ENCODE peak calls at places on chromosomes 13 and 19, in four cellular contexts. One of them, this sample, is unnamed.

GRCh38 chr13:112247471-112248405 is 128.4 kb upstream of the SPACA7 start:
- DNase-seq in M059J: no peak
- DNase-seq in stimulated activated CD4-positive, alpha-beta T cell treated with anti-CD3 and anti-CD28 coated beads, Interleukin-4, amount 100 ng/mL, for 24 hours: no peak
- DNase-seq in stimulated activated CD8-positive, alpha-beta memory T cell treated with anti-CD3 and anti-CD28 coated beads, Interleukin-7, amount 100 ng/mL, for 4 hours: no peak
- DNase-seq in this sample: no peak

GRCh38 chr13:60647547-60647946 is 250.5 kb downstream of the TDRD3 start:
- DNase-seq in stimulated activated CD8-positive, alpha-beta memory T cell treated with anti-CD3 and anti-CD28 coated beads, Interleukin-7, amount 100 ng/mL, for 4 hours: no peak
- DNase-seq in stimulated activated CD4-positive, alpha-beta T cell treated with anti-CD3 and anti-CD28 coated beads, Interleukin-4, amount 100 ng/mL, for 24 hours: no peak
- DNase-seq in M059J: no peak
- DNase-seq in this sample: no peak

GRCh38 chr13:105971720-105972119 is 563.7 kb downstream of the EFNB2 start:
- DNase-seq in stimulated activated CD4-positive, alpha-beta T cell treated with anti-CD3 and anti-CD28 coated beads, Interleukin-4, amount 100 ng/mL, for 24 hours: no peak
- DNase-seq in stimulated activated CD8-positive, alpha-beta memory T cell treated with anti-CD3 and anti-CD28 coated beads, Interleukin-7, amount 100 ng/mL, for 4 hours: no peak
- DNase-seq in M059J: peak
- DNase-seq in this sample: no peak

GRCh38 chr13:88051746-88052482 is 380.7 kb downstream of the SLITRK5 start:
- DNase-seq in M059J: no peak
- DNase-seq in stimulated activated CD8-positive, alpha-beta memory T cell treated with anti-CD3 and anti-CD28 coated beads, Interleukin-7, amount 100 ng/mL, for 4 hours: no peak
- DNase-seq in stimulated activated CD4-positive, alpha-beta T cell treated with anti-CD3 and anti-CD28 coated beads, Interleukin-4, amount 100 ng/mL, for 24 hours: no peak
- DNase-seq in this sample: no peak

GRCh38 chr19:17125052-17125727 is 49.6 kb downstream of the MYO9B start:
- DNase-seq in stimulated activated CD4-positive, alpha-beta T cell treated with anti-CD3 and anti-CD28 coated beads, Interleukin-4, amount 100 ng/mL, for 24 hours: peak
- DNase-seq in M059J: peak
- DNase-seq in stimulated activated CD8-positive, alpha-beta memory T cell treated with anti-CD3 and anti-CD28 coated beads, Interleukin-7, amount 100 ng/mL, for 4 hours: peak
- DNase-seq in this sample: peak

GRCh38 chr13:43329702-43330101 is 306.3 kb downstream of the DNAJC15 start:
- DNase-seq in M059J: no peak
- DNase-seq in stimulated activated CD4-positive, alpha-beta T cell treated with anti-CD3 and anti-CD28 coated beads, Interleukin-4, amount 100 ng/mL, for 24 hours: no peak
- DNase-seq in stimulated activated CD8-positive, alpha-beta memory T cell treated with anti-CD3 and anti-CD28 coated beads, Interleukin-7, amount 100 ng/mL, for 4 hours: no peak
- DNase-seq in this sample: no peak

GRCh38 chr13:41211062-41211461 is 16.7 kb upstream of the KBTBD7 start:
- DNase-seq in M059J: no peak
- DNase-seq in stimulated activated CD8-positive, alpha-beta memory T cell treated with anti-CD3 and anti-CD28 coated beads, Interleukin-7, amount 100 ng/mL, for 4 hours: no peak
- DNase-seq in stimulated activated CD4-positive, alpha-beta T cell treated with anti-CD3 and anti-CD28 coated beads, Interleukin-4, amount 100 ng/mL, for 24 hours: no peak
- DNase-seq in this sample: no peak

GRCh38 chr13:85970727-85971126 is 171.5 kb upstream of the SLITRK6 start:
- DNase-seq in M059J: no peak
- DNase-seq in stimulated activated CD8-positive, alpha-beta memory T cell treated with anti-CD3 and anti-CD28 coated beads, Interleukin-7, amount 100 ng/mL, for 4 hours: no peak
- DNase-seq in stimulated activated CD4-positive, alpha-beta T cell treated with anti-CD3 and anti-CD28 coated beads, Interleukin-4, amount 100 ng/mL, for 24 hours: no peak
- DNase-seq in this sample: no peak

GRCh38 chr13:59494151-59494550 is 669.6 kb downstream of the DIAPH3 start:
- DNase-seq in stimulated activated CD8-positive, alpha-beta memory T cell treated with anti-CD3 and anti-CD28 coated beads, Interleukin-7, amount 100 ng/mL, for 4 hours: no peak
- DNase-seq in M059J: no peak
- DNase-seq in stimulated activated CD4-positive, alpha-beta T cell treated with anti-CD3 and anti-CD28 coated beads, Interleukin-4, amount 100 ng/mL, for 24 hours: no peak
- DNase-seq in this sample: no peak

GRCh38 chr13:44865722-44866484 is 123.4 kb downstream of the NUFIP1 start:
- DNase-seq in stimulated activated CD8-positive, alpha-beta memory T cell treated with anti-CD3 and anti-CD28 coated beads, Interleukin-7, amount 100 ng/mL, for 4 hours: no peak
- DNase-seq in M059J: no peak
- DNase-seq in stimulated activated CD4-positive, alpha-beta T cell treated with anti-CD3 and anti-CD28 coated beads, Interleukin-4, amount 100 ng/mL, for 24 hours: no peak
- DNase-seq in this sample: no peak

GRCh38 chr13:114129649-114130062 is 2.8 kb downstream of the RASA3 start:
- DNase-seq in M059J: no peak
- DNase-seq in stimulated activated CD4-positive, alpha-beta T cell treated with anti-CD3 and anti-CD28 coated beads, Interleukin-4, amount 100 ng/mL, for 24 hours: peak
- DNase-seq in stimulated activated CD8-positive, alpha-beta memory T cell treated with anti-CD3 and anti-CD28 coated beads, Interleukin-7, amount 100 ng/mL, for 4 hours: no peak
- DNase-seq in this sample: no peak

GRCh38 chr19:29837448-29837961 is 25.7 kb downstream of the CCNE1 start:
- DNase-seq in M059J: no peak
- DNase-seq in stimulated activated CD4-positive, alpha-beta T cell treated with anti-CD3 and anti-CD28 coated beads, Interleukin-4, amount 100 ng/mL, for 24 hours: peak
- DNase-seq in stimulated activated CD8-positive, alpha-beta memory T cell treated with anti-CD3 and anti-CD28 coated beads, Interleukin-7, amount 100 ng/mL, for 4 hours: peak
- DNase-seq in this sample: no peak

GRCh38 chr19:3123088-3123721 is 12.6 kb upstream of the GNA15 start:
- DNase-seq in stimulated activated CD4-positive, alpha-beta T cell treated with anti-CD3 and anti-CD28 coated beads, Interleukin-4, amount 100 ng/mL, for 24 hours: no peak
- DNase-seq in M059J: no peak
- DNase-seq in stimulated activated CD8-positive, alpha-beta memory T cell treated with anti-CD3 and anti-CD28 coated beads, Interleukin-7, amount 100 ng/mL, for 4 hours: no peak
- DNase-seq in this sample: no peak

GRCh38 chr13:24271611-24272451 is 37.5 kb upstream of the C1QTNF9 start:
- DNase-seq in stimulated activated CD4-positive, alpha-beta T cell treated with anti-CD3 and anti-CD28 coated beads, Interleukin-4, amount 100 ng/mL, for 24 hours: peak
- DNase-seq in M059J: peak
- DNase-seq in stimulated activated CD8-positive, alpha-beta memory T cell treated with anti-CD3 and anti-CD28 coated beads, Interleukin-7, amount 100 ng/mL, for 4 hours: no peak
- DNase-seq in this sample: no peak

GRCh38 chr19:41352609-41353465 is 885 bp downstream of the TGFB1 start:
- DNase-seq in M059J: peak
- DNase-seq in stimulated activated CD8-positive, alpha-beta memory T cell treated with anti-CD3 and anti-CD28 coated beads, Interleukin-7, amount 100 ng/mL, for 4 hours: peak
- DNase-seq in stimulated activated CD4-positive, alpha-beta T cell treated with anti-CD3 and anti-CD28 coated beads, Interleukin-4, amount 100 ng/mL, for 24 hours: peak
- DNase-seq in this sample: peak

GRCh38 chr19:5621311-5621944 is 1.1 kb downstream of the SAFB2 start:
- DNase-seq in M059J: no peak
- DNase-seq in stimulated activated CD4-positive, alpha-beta T cell treated with anti-CD3 and anti-CD28 coated beads, Interleukin-4, amount 100 ng/mL, for 24 hours: no peak
- DNase-seq in stimulated activated CD8-positive, alpha-beta memory T cell treated with anti-CD3 and anti-CD28 coated beads, Interleukin-7, amount 100 ng/mL, for 4 hours: no peak
- DNase-seq in this sample: no peak

GRCh38 chr13:98349731-98350305 is 172.7 kb upstream of the RNF113B start:
- DNase-seq in stimulated activated CD8-positive, alpha-beta memory T cell treated with anti-CD3 and anti-CD28 coated beads, Interleukin-7, amount 100 ng/mL, for 4 hours: no peak
- DNase-seq in M059J: no peak
- DNase-seq in stimulated activated CD4-positive, alpha-beta T cell treated with anti-CD3 and anti-CD28 coated beads, Interleukin-4, amount 100 ng/mL, for 24 hours: no peak
- DNase-seq in this sample: no peak

GRCh38 chr13:51731759-51732158 is 72.2 kb downstream of the DHRS12 start:
- DNase-seq in stimulated activated CD4-positive, alpha-beta T cell treated with anti-CD3 and anti-CD28 coated beads, Interleukin-4, amount 100 ng/mL, for 24 hours: no peak
- DNase-seq in M059J: peak
- DNase-seq in stimulated activated CD8-positive, alpha-beta memory T cell treated with anti-CD3 and anti-CD28 coated beads, Interleukin-7, amount 100 ng/mL, for 4 hours: no peak
- DNase-seq in this sample: no peak

GRCh38 chr19:39246951-39247669 is 1.5 kb downstream of the IFNL4 start:
- DNase-seq in stimulated activated CD4-positive, alpha-beta T cell treated with anti-CD3 and anti-CD28 coated beads, Interleukin-4, amount 100 ng/mL, for 24 hours: peak
- DNase-seq in stimulated activated CD8-positive, alpha-beta memory T cell treated with anti-CD3 and anti-CD28 coated beads, Interleukin-7, amount 100 ng/mL, for 4 hours: no peak
- DNase-seq in M059J: peak
- DNase-seq in this sample: no peak

GRCh38 chr13:50215389-50215788 is 200.1 kb downstream of the KCNRG start:
- DNase-seq in stimulated activated CD4-positive, alpha-beta T cell treated with anti-CD3 and anti-CD28 coated beads, Interleukin-4, amount 100 ng/mL, for 24 hours: no peak
- DNase-seq in M059J: peak
- DNase-seq in stimulated activated CD8-positive, alpha-beta memory T cell treated with anti-CD3 and anti-CD28 coated beads, Interleukin-7, amount 100 ng/mL, for 4 hours: no peak
- DNase-seq in this sample: no peak

GRCh38 chr13:48862572-48862971 is 113.1 kb upstream of the FNDC3A start:
- DNase-seq in stimulated activated CD4-positive, alpha-beta T cell treated with anti-CD3 and anti-CD28 coated beads, Interleukin-4, amount 100 ng/mL, for 24 hours: no peak
- DNase-seq in M059J: no peak
- DNase-seq in stimulated activated CD8-positive, alpha-beta memory T cell treated with anti-CD3 and anti-CD28 coated beads, Interleukin-7, amount 100 ng/mL, for 4 hours: no peak
- DNase-seq in this sample: no peak

GRCh38 chr13:60990032-60990733 is 425.5 kb downstream of the PCDH20 start:
- DNase-seq in M059J: no peak
- DNase-seq in stimulated activated CD4-positive, alpha-beta T cell treated with anti-CD3 and anti-CD28 coated beads, Interleukin-4, amount 100 ng/mL, for 24 hours: no peak
- DNase-seq in stimulated activated CD8-positive, alpha-beta memory T cell treated with anti-CD3 and anti-CD28 coated beads, Interleukin-7, amount 100 ng/mL, for 4 hours: no peak
- DNase-seq in this sample: no peak

GRCh38 chr13:32381539-32381938 is 46.4 kb downstream of the N4BP2L1 start:
- DNase-seq in stimulated activated CD8-positive, alpha-beta memory T cell treated with anti-CD3 and anti-CD28 coated beads, Interleukin-7, amount 100 ng/mL, for 4 hours: peak
- DNase-seq in M059J: peak
- DNase-seq in stimulated activated CD4-positive, alpha-beta T cell treated with anti-CD3 and anti-CD28 coated beads, Interleukin-4, amount 100 ng/mL, for 24 hours: no peak
- DNase-seq in this sample: no peak

GRCh38 chr13:43061496-43062280 is 38.3 kb downstream of the DNAJC15 start:
- DNase-seq in stimulated activated CD4-positive, alpha-beta T cell treated with anti-CD3 and anti-CD28 coated beads, Interleukin-4, amount 100 ng/mL, for 24 hours: peak
- DNase-seq in stimulated activated CD8-positive, alpha-beta memory T cell treated with anti-CD3 and anti-CD28 coated beads, Interleukin-7, amount 100 ng/mL, for 4 hours: no peak
- DNase-seq in M059J: peak
- DNase-seq in this sample: no peak

GRCh38 chr19:39430675-39431593 is 4.8 kb downstream of the RPS16 start:
- DNase-seq in stimulated activated CD4-positive, alpha-beta T cell treated with anti-CD3 and anti-CD28 coated beads, Interleukin-4, amount 100 ng/mL, for 24 hours: peak
- DNase-seq in M059J: peak
- DNase-seq in stimulated activated CD8-positive, alpha-beta memory T cell treated with anti-CD3 and anti-CD28 coated beads, Interleukin-7, amount 100 ng/mL, for 4 hours: no peak
- DNase-seq in this sample: no peak

GRCh38 chr19:22144394-22144793 is 52.4 kb downstream of the ZNF676 start:
- DNase-seq in stimulated activated CD4-positive, alpha-beta T cell treated with anti-CD3 and anti-CD28 coated beads, Interleukin-4, amount 100 ng/mL, for 24 hours: no peak
- DNase-seq in stimulated activated CD8-positive, alpha-beta memory T cell treated with anti-CD3 and anti-CD28 coated beads, Interleukin-7, amount 100 ng/mL, for 4 hours: no peak
- DNase-seq in M059J: peak
- DNase-seq in this sample: no peak

GRCh38 chr13:99916366-99917103 is 55.0 kb downstream of the ZIC5 start:
- DNase-seq in M059J: peak
- DNase-seq in stimulated activated CD4-positive, alpha-beta T cell treated with anti-CD3 and anti-CD28 coated beads, Interleukin-4, amount 100 ng/mL, for 24 hours: peak
- DNase-seq in stimulated activated CD8-positive, alpha-beta memory T cell treated with anti-CD3 and anti-CD28 coated beads, Interleukin-7, amount 100 ng/mL, for 4 hours: no peak
- DNase-seq in this sample: no peak

GRCh38 chr19:40332669-40333068 is 15.5 kb downstream of the C19orf47 start:
- DNase-seq in stimulated activated CD4-positive, alpha-beta T cell treated with anti-CD3 and anti-CD28 coated beads, Interleukin-4, amount 100 ng/mL, for 24 hours: no peak
- DNase-seq in stimulated activated CD8-positive, alpha-beta memory T cell treated with anti-CD3 and anti-CD28 coated beads, Interleukin-7, amount 100 ng/mL, for 4 hours: no peak
- DNase-seq in M059J: no peak
- DNase-seq in this sample: no peak

GRCh38 chr19:55672418-55672817 is 2.6 kb upstream of the EPN1 start:
- DNase-seq in stimulated activated CD8-positive, alpha-beta memory T cell treated with anti-CD3 and anti-CD28 coated beads, Interleukin-7, amount 100 ng/mL, for 4 hours: no peak
- DNase-seq in M059J: peak
- DNase-seq in stimulated activated CD4-positive, alpha-beta T cell treated with anti-CD3 and anti-CD28 coated beads, Interleukin-4, amount 100 ng/mL, for 24 hours: no peak
- DNase-seq in this sample: no peak

GRCh38 chr19:40717880-40718773 is 1.2 kb downstream of the ITPKC start:
- DNase-seq in stimulated activated CD4-positive, alpha-beta T cell treated with anti-CD3 and anti-CD28 coated beads, Interleukin-4, amount 100 ng/mL, for 24 hours: no peak
- DNase-seq in M059J: peak
- DNase-seq in stimulated activated CD8-positive, alpha-beta memory T cell treated with anti-CD3 and anti-CD28 coated beads, Interleukin-7, amount 100 ng/mL, for 4 hours: no peak
- DNase-seq in this sample: no peak

GRCh38 chr19:33612928-33613327 is 8.8 kb upstream of the CHST8 start:
- DNase-seq in M059J: no peak
- DNase-seq in stimulated activated CD8-positive, alpha-beta memory T cell treated with anti-CD3 and anti-CD28 coated beads, Interleukin-7, amount 100 ng/mL, for 4 hours: no peak
- DNase-seq in stimulated activated CD4-positive, alpha-beta T cell treated with anti-CD3 and anti-CD28 coated beads, Interleukin-4, amount 100 ng/mL, for 24 hours: no peak
- DNase-seq in this sample: no peak

GRCh38 chr19:51382004-51382403 is 5.8 kb downstream of the LIM2 start:
- DNase-seq in stimulated activated CD4-positive, alpha-beta T cell treated with anti-CD3 and anti-CD28 coated beads, Interleukin-4, amount 100 ng/mL, for 24 hours: no peak
- DNase-seq in M059J: no peak
- DNase-seq in stimulated activated CD8-positive, alpha-beta memory T cell treated with anti-CD3 and anti-CD28 coated beads, Interleukin-7, amount 100 ng/mL, for 4 hours: no peak
- DNase-seq in this sample: no peak